ENCODE peak calls at places on chromosomes 7 and 10, in seven cellular contexts. F is GM13976, J is WERI-Rb-1, B is HFF-Myc, L is HCT116, Y is vagina, C is bronchial epithelial cell. V is an unnamed sample.

GRCh38 chr10:119817991-119818888 is 54.4 kb downstream of the MCMBP start:
- DNase-seq in F (no peak), J (no peak), B (no peak), L (no peak), Y (no peak), C (peak), V (no peak)

GRCh38 chr10:556971-557370 is 132.5 kb downstream of the DIP2C start:
- DNase-seq in F (no peak), J (no peak), B (no peak), L (no peak), Y (no peak), C (no peak), V (no peak)

GRCh38 chr7:141954334-141954733 is 7.6 kb upstream of the CLEC5A start:
- DNase-seq in F (no peak), J (no peak), B (no peak), L (no peak), Y (no peak), C (no peak), V (no peak)

GRCh38 chr10:16950686-16951681 is 133.8 kb upstream of the RSU1 start:
- DNase-seq in F (no peak), J (peak), B (no peak), L (peak), Y (no peak), C (peak), V (no peak)

GRCh38 chr7:83976302-83976701 is 218.3 kb downstream of the SEMA3A start:
- DNase-seq in F (peak), J (no peak), B (peak), L (no peak), Y (no peak), C (peak), V (peak)

GRCh38 chr7:48094861-48095293 is 5.8 kb downstream of the UPP1 start:
- DNase-seq in F (no peak), J (no peak), B (no peak), L (no peak), Y (no peak), C (peak), V (no peak)

GRCh38 chr10:114719311-114719710 is 61.2 kb upstream of the ABLIM1 start:
- DNase-seq in F (no peak), J (no peak), B (no peak), L (no peak), Y (no peak), C (no peak), V (no peak)

GRCh38 chr10:129323877-129324276 is 143.2 kb upstream of the MGMT start:
- DNase-seq in F (no peak), J (no peak), B (no peak), L (no peak), Y (no peak), C (no peak), V (no peak)

GRCh38 chr7:8035647-8036518 is 67.3 kb downstream of the GLCCI1 start:
- DNase-seq in F (no peak), J (peak), B (peak), L (peak), Y (no peak), C (peak), V (peak)

GRCh38 chr7:29342761-29343160 is 148.2 kb downstream of the CHN2 start:
- DNase-seq in F (no peak), J (no peak), B (no peak), L (no peak), Y (no peak), C (peak), V (no peak)

GRCh38 chr10:29163746-29164145 is 125.1 kb upstream of the LYZL1 start:
- DNase-seq in F (no peak), J (no peak), B (peak), L (no peak), Y (no peak), C (peak), V (no peak)

GRCh38 chr10:75650648-75651047 is 219.2 kb downstream of the LRMDA start:
- DNase-seq in F (no peak), J (no peak), B (no peak), L (no peak), Y (no peak), C (no peak), V (no peak)

DNA sequence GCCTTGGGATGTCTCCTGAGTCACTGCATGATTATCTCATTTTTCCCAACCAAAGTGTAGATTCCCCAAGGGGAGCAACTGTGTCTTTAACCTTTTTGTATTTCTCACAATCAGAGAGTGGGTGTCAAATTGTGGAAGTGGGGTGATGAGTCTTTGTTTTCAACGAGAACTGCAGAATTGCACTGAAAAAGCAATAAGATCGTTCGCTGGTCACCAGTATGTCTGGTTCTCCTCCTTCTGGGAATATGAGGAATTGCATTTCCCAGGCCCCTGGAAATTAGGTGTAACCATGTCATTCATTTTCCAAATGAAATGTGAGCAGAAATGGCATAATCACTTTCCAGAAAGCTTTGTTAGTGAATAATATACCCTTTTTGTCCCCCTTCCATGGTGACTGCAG is 326.9 kb downstream of the GPAM start:
- DNase-seq in F (no peak), J (no peak), B (no peak), L (no peak), Y (no peak), C (no peak), V (no peak)
- TF ChIP-seq CTCF in F (no peak), J (peak), B (no peak), L (peak), Y (no peak), C (no peak), V (no peak)

GRCh38 chr10:84213076-84213475 is 12.3 kb downstream of the LRIT2 start:
- DNase-seq in F (no peak), J (no peak), B (no peak), L (no peak), Y (no peak), C (no peak), V (no peak)

GRCh38 chr10:84212015-84212414 is 13.3 kb downstream of the LRIT2 start:
- DNase-seq in F (no peak), J (no peak), B (no peak), L (no peak), Y (no peak), C (no peak), V (no peak)

GRCh38 chr10:84214612-84215235 is 10.6 kb downstream of the LRIT2 start:
- DNase-seq in F (peak), J (peak), B (no peak), L (peak), Y (no peak), C (peak), V (peak)

GRCh38 chr10:84211566-84211965 is 13.8 kb downstream of the LRIT2 start:
- DNase-seq in F (no peak), J (no peak), B (no peak), L (no peak), Y (no peak), C (no peak), V (no peak)

GRCh38 chr10:84214046-84214572 is 11.2 kb downstream of the LRIT2 start:
- DNase-seq in F (no peak), J (no peak), B (no peak), L (no peak), Y (no peak), C (no peak), V (no peak)
- TF ChIP-seq CTCF in F (no peak), J (peak), B (no peak), L (no peak), Y (no peak), C (no peak), V (no peak)

DNA sequence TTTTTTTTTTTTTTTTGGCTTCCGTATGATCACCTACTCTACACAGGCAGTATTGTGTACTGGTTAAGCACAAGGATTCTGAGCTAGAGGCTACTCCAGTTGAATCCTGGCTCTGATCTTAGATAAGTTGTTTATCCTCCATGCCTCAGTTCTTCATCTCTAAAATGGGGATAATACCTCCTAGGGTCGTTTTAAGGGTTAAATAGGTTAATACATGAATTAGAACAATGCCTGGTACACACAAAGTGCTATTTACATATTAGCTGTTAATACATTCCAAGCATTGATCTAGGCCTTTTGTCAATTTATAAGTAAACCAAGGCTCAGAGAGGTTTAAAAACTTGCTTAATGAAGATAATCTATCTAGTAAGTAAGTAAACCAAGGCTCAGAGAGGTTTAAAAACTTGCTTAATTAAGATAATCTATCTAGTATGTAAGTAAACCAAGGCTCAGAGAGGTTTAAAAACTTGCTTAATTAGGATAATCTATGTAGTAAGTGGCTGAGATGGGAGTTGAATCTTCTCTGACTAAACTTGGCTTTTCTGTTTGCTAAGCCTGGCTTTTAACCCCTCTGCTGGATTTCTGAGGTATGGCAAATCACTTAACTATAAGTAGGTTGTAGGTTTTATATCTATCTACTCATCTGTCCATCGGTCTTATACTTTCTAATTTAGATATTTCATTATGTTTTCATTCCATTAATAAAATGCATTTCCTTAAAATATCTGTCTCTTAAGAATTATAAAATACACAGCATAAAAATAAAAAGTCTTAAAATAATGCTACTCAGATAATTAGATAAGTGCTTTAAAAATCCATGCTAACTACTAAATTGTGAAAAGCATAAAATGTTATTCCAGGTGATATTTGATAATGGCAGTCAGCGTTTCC is 59.2 kb downstream of the ST7 start:
- DNase-seq in F (no peak), J (no peak), B (no peak), L (peak), Y (no peak), C (peak), V (peak)
- TF ChIP-seq CTCF in F (peak), J (no peak), B (peak), L (peak), Y (no peak), C (peak), V (peak)

GRCh38 chr7:12267542-12267941 is 56.4 kb downstream of the TMEM106B start:
- DNase-seq in F (no peak), J (no peak), B (no peak), L (no peak), Y (no peak), C (no peak), V (no peak)

GRCh38 chr7:12269100-12269895 is 58.2 kb downstream of the TMEM106B start:
- DNase-seq in F (no peak), J (no peak), B (no peak), L (no peak), Y (no peak), C (no peak), V (no peak)
- TF ChIP-seq CTCF in F (no peak), J (no peak), B (no peak), L (no peak), Y (no peak), C (no peak), V (no peak)

DNA sequence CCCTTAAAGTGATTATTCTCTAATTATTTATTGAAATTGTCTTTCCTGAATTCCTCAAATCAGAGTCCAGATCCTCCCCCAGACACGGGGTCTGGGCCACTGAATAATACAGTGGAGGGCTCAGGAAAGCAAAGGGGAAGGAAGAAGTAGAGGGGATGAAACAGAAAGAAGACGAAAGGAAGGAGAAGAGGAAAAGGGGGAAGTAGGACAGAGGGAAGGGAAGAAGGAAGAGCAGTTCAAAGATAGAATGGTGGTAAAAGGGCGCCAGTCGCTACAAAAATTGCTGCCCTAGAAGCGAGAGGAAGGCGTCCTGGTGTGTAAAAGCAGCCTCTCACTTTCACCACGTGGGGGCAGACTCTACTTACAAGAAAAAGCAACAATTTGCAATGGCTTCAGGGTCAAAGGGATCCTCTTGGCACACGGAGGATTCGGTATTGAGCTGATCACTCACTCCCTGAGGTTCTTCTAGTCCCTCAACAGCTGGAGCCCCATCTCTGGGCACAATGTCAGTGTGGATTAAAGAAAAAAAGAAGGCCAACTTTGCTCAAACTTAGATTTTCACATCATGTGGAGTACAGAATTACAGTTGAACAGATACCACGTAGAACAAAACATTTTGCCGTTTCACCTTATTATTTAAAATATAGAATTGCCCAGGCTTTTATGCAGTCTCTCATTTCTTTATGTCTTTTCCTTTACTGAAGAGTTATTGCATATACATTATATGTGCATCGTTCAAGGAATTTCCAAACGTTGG is 31.4 kb upstream of the NPVF start:
- DNase-seq in F (peak), J (peak), B (peak), L (peak), Y (no peak), C (peak), V (peak)
- TF ChIP-seq CTCF in F (peak), J (peak), B (peak), L (peak), Y (peak), C (peak), V (peak)

GRCh38 chr10:77974396-77975074 is 48.0 kb upstream of the DLG5 start:
- DNase-seq in F (no peak), J (peak), B (no peak), L (peak), Y (no peak), C (peak), V (peak)
- TF ChIP-seq CTCF in F (no peak), J (peak), B (peak), L (peak), Y (no peak), C (peak), V (peak)

GRCh38 chr10:67883710-67884312 is 645 bp upstream of the SIRT1 start:
- DNase-seq in F (peak), J (no peak), B (peak), L (no peak), Y (no peak), C (no peak), V (peak)

GRCh38 chr10:67884842-67885680 is 605 bp downstream of the SIRT1 start:
- DNase-seq in F (peak), J (peak), B (peak), L (peak), Y (no peak), C (peak), V (peak)

GRCh38 chr10:67884313-67884841 is at the start of gene SIRT1:
- DNase-seq in F (peak), J (peak), B (peak), L (peak), Y (no peak), C (peak), V (peak)
- TF ChIP-seq CTCF in F (peak), J (no peak), B (no peak), L (no peak), Y (no peak), C (no peak), V (no peak)

V was measured in GM12865.